ENCODE peak calls at places on chromosome 10, in five cellular contexts. Y, X, G, F and E are unnamed samples. For H3K27me3, the result is how much of the 10 kb centered on the place peaks cover.

GRCh38 chr10:113517893-113518240 is 35.0 kb upstream of the HABP2 start:
- DNase-seq in G (no peak), F (no peak), Y (no peak), X (no peak), E (no peak)

GRCh38 chr10:72691470-72692056 is 380 bp upstream of the MCU start:
- DNase-seq in X (no peak), G (no peak), Y (peak), F (no peak), E (no peak)

GRCh38 chr10:87656431-87657072 is 3.1 kb upstream of the PAPSS2 start:
- DNase-seq in X (no peak), Y (no peak), G (no peak), F (no peak), E (no peak)

GRCh38 chr10:1516492-1517224 is 220.7 kb downstream of the ADARB2 start:
- DNase-seq in Y (no peak), G (no peak), X (no peak), F (no peak), E (no peak)

GRCh38 chr10:117007080-117007479 is 2.1 kb upstream of the SHTN1 start:
- DNase-seq in G (no peak), F (no peak), Y (peak), X (no peak), E (no peak)

GRCh38 chr10:118584181-118584954 is 11.1 kb downstream of the PRLHR start:
- DNase-seq in G (peak), F (no peak), Y (no peak), X (no peak), E (no peak)

GRCh38 chr10:125141150-125141859 is 19.1 kb downstream of the CTBP2 start:
- DNase-seq in X (no peak), G (no peak), F (no peak), Y (no peak), E (no peak)

GRCh38 chr10:70052462-70053211 is at the start of gene MACROH2A2:
- DNase-seq in F (peak), X (peak), G (peak), Y (peak), E (no peak)

GRCh38 chr10:113045155-113046055 is 95.4 kb downstream of the TCF7L2 start:
- DNase-seq in F (no peak), Y (no peak), G (no peak), X (no peak), E (no peak)

GRCh38 chr10:130438861-130439260 is 302.7 kb downstream of the GLRX3 start:
- DNase-seq in X (no peak), F (no peak), G (no peak), Y (no peak), E (no peak)

GRCh38 chr10:124205432-124205831 is 112.0 kb upstream of the CHST15 start:
- DNase-seq in Y (no peak), F (no peak), X (no peak), G (no peak), E (no peak)

GRCh38 chr10:103676851-103677417 is 178.4 kb downstream of the SH3PXD2A start:
- DNase-seq in G (peak), X (peak), F (no peak), Y (no peak), E (no peak)

GRCh38 chr10:112831826-112832225 is 118.2 kb upstream of the TCF7L2 start:
- DNase-seq in X (no peak), Y (no peak), F (no peak), G (no peak), E (no peak)

GRCh38 chr10:121087688-121088087 is 236.5 kb downstream of the WDR11 start:
- DNase-seq in X (no peak), F (no peak), Y (no peak), G (no peak), E (no peak)

GRCh38 chr10:98090822-98091221 is 43.6 kb upstream of the R3HCC1L start:
- DNase-seq in Y (no peak), G (no peak), F (no peak), X (no peak), E (no peak)

GRCh38 chr10:133590970-133591359 is 25.6 kb upstream of the SYCE1 start:
- DNase-seq in X (no peak), F (no peak), Y (no peak), G (no peak), E (no peak)

GRCh38 chr10:11489591-11489990 is 121.9 kb downstream of the USP6NL start:
- DNase-seq in Y (no peak), G (no peak), X (no peak), F (no peak), E (no peak)

GRCh38 chr10:52332815-52333214 is 18.7 kb downstream of the DKK1 start:
- DNase-seq in Y (no peak), F (no peak), G (no peak), X (no peak), E (no peak)

GRCh38 chr10:28533315-28533564 is 322 bp downstream of the WAC start:
- DNase-seq in G (no peak), X (no peak), F (no peak), Y (no peak), E (no peak)

GRCh38 chr10:109893371-109893770 is 29.9 kb downstream of the XPNPEP1 start:
- DNase-seq in Y (no peak), G (no peak), F (no peak), X (no peak), E (no peak)

GRCh38 chr10:133026726-133027395 is 60.9 kb upstream of the ADGRA1 start:
- DNase-seq in F (no peak), G (no peak), Y (no peak), X (no peak), E (no peak)

GRCh38 chr10:73967544-73967943 is 30.4 kb upstream of the VCL start:
- DNase-seq in Y (no peak), F (no peak), G (no peak), X (no peak), E (no peak)

GRCh38 chr10:122710576-122710975 is 10.9 kb upstream of the C10orf120 start:
- DNase-seq in F (no peak), Y (no peak), X (no peak), G (no peak), E (no peak)

GRCh38 chr10:123257904-123258303 is 103.7 kb downstream of the BUB3 start:
- DNase-seq in Y (no peak), F (no peak), X (no peak), G (no peak), E (no peak)

GRCh38 chr10:1074063-1074747 is 18.0 kb downstream of the WDR37 start:
- DNase-seq in Y (no peak), X (no peak), G (no peak), F (no peak), E (no peak)

GRCh38 chr10:98029149-98030092 is 1.0 kb downstream of the CRTAC1 start:
- DNase-seq in G (no peak), Y (no peak), F (no peak), X (no peak), E (no peak)

GRCh38 chr10:5945203-5945534 is 32.2 kb downstream of the IL15RA start:
- DNase-seq in Y (no peak), G (peak), F (no peak), X (no peak), E (no peak)
- H3K4me3 ChIP-seq in Y (no peak), G (peak), F (peak), X (peak), E (no peak)

GRCh38 chr10:13528875-13529713 is at the start of gene BEND7:
- DNase-seq in Y (no peak), X (peak), G (peak), F (peak), E (no peak)

GRCh38 chr10:13525683-13526082 is 3.1 kb downstream of the BEND7 start:
- DNase-seq in G (no peak), Y (no peak), F (no peak), X (no peak), E (no peak)

GRCh38 chr10:13527864-13528137 is 1.0 kb downstream of the BEND7 start:
- DNase-seq in G (no peak), Y (no peak), F (no peak), X (no peak), E (no peak)

GRCh38 chr10:13528138-13528874 is 508 bp downstream of the BEND7 start:
- DNase-seq in F (peak), X (peak), Y (no peak), G (peak), E (no peak)

GRCh38 chr10:13526952-13527863 is 1.6 kb downstream of the BEND7 start:
- DNase-seq in X (no peak), G (no peak), F (no peak), Y (peak), E (no peak)
- H3K27me3 ChIP-seq in X (under half), G (under half), F (under half), Y (under half), E (under half)

GRCh38 chr10:26555719-26556368 is 117.7 kb downstream of the APBB1IP start:
- DNase-seq in X (peak), G (no peak), Y (no peak), F (peak), E (no peak)

GRCh38 chr10:26554246-26554645 is 116.1 kb downstream of the APBB1IP start:
- DNase-seq in G (no peak), F (no peak), X (no peak), Y (no peak), E (no peak)

GRCh38 chr10:26550774-26551526 is 112.8 kb downstream of the APBB1IP start:
- DNase-seq in Y (peak), X (no peak), G (no peak), F (no peak), E (no peak)
- H3K27ac ChIP-seq in Y (no peak), X (no peak), G (no peak), F (no peak), E (no peak)

GRCh38 chr10:19333631-19334030 is 285.0 kb downstream of the MALRD1 start:
- DNase-seq in F (no peak), X (no peak), Y (no peak), G (no peak), E (no peak)
- H3K4me3 ChIP-seq in F (no peak), X (no peak), Y (no peak), G (no peak), E (no peak)

DNA sequence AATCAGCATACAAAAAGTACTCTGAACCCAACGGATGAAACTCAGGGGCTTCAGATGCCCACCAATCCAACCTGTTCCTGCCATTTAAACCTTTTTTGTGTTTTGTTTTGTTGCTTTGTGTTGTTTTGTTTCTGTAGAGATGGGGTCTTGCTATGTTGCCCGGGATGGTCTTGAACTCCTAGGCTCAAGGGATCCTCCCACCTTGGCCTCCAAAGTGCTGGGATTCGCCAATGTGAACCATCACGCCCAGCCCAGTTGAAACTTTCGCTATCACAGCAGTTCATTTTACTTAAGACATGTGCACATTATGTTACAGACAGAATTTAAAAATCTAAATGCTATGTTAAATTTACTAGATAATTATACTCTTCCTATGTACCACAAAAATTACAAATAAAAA is 101.6 kb downstream of the SKIDA1 start:
- DNase-seq in Y (no peak), G (no peak), X (no peak), F (no peak), E (no peak)
- H3K27me3 ChIP-seq in Y (under half), G (under half), X (under half), F (under half), E (under half)

DNA sequence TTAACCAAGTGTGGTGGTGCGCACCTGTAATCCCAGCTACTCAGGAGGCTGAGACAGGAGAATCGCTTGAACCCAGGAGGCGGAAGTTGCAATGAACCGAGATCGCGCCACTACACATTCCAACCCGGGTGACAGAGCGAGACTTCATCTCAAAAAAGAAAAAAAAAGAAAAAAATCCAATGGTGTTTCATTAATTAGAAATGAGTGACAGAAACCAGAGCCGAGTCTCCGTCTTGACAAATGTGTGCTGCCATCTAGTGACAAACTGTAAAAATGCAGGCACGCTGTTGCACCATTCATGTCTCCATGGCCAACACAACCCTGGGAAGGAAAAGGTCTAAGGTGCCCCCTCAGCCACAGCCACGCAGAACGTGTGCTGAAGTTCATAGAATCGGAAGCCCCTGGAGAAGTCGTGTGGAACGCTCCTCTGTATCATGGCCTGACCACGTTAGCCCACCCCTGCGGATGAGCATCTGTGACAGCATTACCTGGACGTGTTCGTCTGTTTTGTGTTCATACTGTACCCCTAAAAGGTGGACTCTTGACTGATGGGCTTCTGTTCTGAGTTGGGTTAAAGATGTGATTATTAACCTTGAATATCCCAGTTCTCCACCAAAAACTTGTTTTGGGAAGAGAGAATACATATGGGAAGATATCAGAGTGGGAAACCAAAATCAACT is 94.9 kb downstream of the LYZL2 start:
- DNase-seq in X (peak), F (peak), G (peak), Y (peak), E (peak)
- H3K27ac ChIP-seq in X (no peak), F (no peak), G (no peak), Y (no peak), E (no peak)

GRCh38 chr10:3482200-3482993 is 302.6 kb downstream of the KLF6 start:
- DNase-seq in X (no peak), G (peak), Y (peak), F (peak), E (no peak)

GRCh38 chr10:3487228-3487627 is 297.8 kb downstream of the KLF6 start:
- DNase-seq in Y (no peak), G (no peak), F (no peak), X (no peak), E (no peak)

GRCh38 chr10:3486346-3487065 is 298.5 kb downstream of the KLF6 start:
- DNase-seq in F (peak), X (no peak), Y (peak), G (no peak), E (no peak)

GRCh38 chr10:3485287-3485686 is 299.7 kb downstream of the KLF6 start:
- DNase-seq in F (no peak), X (no peak), Y (no peak), G (no peak), E (no peak)

GRCh38 chr10:3484306-3485187 is 300.5 kb downstream of the KLF6 start:
- DNase-seq in Y (no peak), F (no peak), G (no peak), X (no peak), E (no peak)
- H3K4me3 ChIP-seq in Y (no peak), F (no peak), G (no peak), X (no peak), E (no peak)